ENCODE peak calls at places on chromosomes 13 and 19, in five cellular contexts. R is GM13977, X is lung, S is A673, K is fibroblast of villous mesenchyme. V is an unnamed sample.

GRCh38 chr13:84037937-84038464 is 155.7 kb upstream of the SLITRK1 start:
- DNase-seq in K (no peak), R (no peak), S (peak), X (no peak), V (no peak)

GRCh38 chr13:73449258-73449657 is 390.5 kb downstream of the KLF5 start:
- DNase-seq in S (no peak), K (no peak), X (no peak), R (no peak), V (no peak)

GRCh38 chr13:71320452-71320851 is 546.6 kb downstream of the DACH1 start:
- DNase-seq in S (peak), K (peak), X (no peak), R (peak), V (no peak)

GRCh38 chr13:110887955-110888333 is 26.9 kb downstream of the ANKRD10 start:
- DNase-seq in R (no peak), S (no peak), X (no peak), K (no peak), V (no peak)

GRCh38 chr19:32919365-32919764 is 49.8 kb upstream of the SLC7A9 start:
- DNase-seq in R (no peak), X (no peak), K (no peak), S (no peak), V (no peak)

GRCh38 chr19:7083076-7083956 is 13.8 kb downstream of the ZNF557 start:
- DNase-seq in S (no peak), K (peak), X (no peak), R (no peak), V (no peak)

GRCh38 chr19:44851427-44851826 is 5.3 kb downstream of the NECTIN2 start:
- DNase-seq in S (no peak), R (no peak), X (no peak), K (no peak), V (no peak)

GRCh38 chr19:3986260-3987041 is 1.2 kb upstream of the EEF2 start:
- DNase-seq in K (peak), R (peak), S (peak), X (peak), V (no peak)

GRCh38 chr13:74641586-74641985 is 507.4 kb upstream of the KLF12 start:
- DNase-seq in X (no peak), R (no peak), S (no peak), K (no peak), V (no peak)

GRCh38 chr13:44312898-44313551 is 60.6 kb upstream of the SERP2 start:
- DNase-seq in R (no peak), K (peak), S (no peak), X (no peak), V (no peak)

GRCh38 chr19:14368011-14368513 is 13.2 kb upstream of the ADGRE5 start:
- DNase-seq in S (no peak), X (no peak), R (peak), K (peak), V (no peak)

GRCh38 chr19:4064073-4064550 is 2.6 kb downstream of the ZBTB7A start:
- DNase-seq in S (no peak), K (no peak), X (no peak), R (no peak), V (no peak)

DNA sequence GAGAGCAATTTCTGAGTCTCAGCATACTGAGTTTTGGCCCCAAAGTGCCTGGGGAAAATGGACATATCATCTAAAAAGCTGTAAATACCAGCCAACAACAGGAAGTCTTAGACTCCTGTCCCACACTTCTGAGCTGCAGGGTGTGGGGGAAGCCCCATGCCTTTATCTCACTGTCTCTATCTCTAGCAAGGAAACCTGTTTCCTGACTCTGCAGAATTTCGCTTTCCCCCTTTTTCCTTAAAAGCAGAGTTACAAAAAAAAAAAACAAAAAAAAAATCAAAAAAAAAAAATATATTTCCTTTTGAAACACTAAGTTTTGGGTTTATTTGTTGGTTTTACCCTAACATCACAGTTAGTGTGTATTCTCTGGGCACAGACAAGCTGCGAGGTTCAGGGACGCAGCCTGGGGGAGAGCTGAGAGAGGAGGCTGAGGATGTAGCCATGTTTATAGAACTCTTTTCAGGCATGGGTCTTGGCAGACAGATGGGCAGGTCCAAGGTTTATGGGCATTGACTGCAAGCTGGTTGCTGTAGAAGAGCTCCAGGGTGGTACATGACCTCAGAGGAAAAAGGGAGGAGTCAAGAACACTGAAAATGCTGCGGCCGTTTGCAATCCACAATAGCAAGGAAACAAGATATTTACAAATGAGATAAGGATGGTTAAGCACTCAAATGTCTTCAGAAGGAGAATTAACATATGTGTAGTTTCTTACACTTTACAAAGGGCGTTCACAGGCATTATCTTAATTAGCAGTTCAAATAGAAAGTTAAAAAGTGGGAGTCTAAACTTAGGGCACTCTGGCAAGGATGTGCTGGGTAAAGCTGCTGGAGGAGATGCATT is 4.9 kb downstream of the MBNL2 start:
- DNase-seq in X (no peak), R (no peak), K (peak), S (peak), V (no peak)
- TF ChIP-seq CTCF in X (no peak), R (no peak), K (no peak), S (no peak), V (no peak)

DNA sequence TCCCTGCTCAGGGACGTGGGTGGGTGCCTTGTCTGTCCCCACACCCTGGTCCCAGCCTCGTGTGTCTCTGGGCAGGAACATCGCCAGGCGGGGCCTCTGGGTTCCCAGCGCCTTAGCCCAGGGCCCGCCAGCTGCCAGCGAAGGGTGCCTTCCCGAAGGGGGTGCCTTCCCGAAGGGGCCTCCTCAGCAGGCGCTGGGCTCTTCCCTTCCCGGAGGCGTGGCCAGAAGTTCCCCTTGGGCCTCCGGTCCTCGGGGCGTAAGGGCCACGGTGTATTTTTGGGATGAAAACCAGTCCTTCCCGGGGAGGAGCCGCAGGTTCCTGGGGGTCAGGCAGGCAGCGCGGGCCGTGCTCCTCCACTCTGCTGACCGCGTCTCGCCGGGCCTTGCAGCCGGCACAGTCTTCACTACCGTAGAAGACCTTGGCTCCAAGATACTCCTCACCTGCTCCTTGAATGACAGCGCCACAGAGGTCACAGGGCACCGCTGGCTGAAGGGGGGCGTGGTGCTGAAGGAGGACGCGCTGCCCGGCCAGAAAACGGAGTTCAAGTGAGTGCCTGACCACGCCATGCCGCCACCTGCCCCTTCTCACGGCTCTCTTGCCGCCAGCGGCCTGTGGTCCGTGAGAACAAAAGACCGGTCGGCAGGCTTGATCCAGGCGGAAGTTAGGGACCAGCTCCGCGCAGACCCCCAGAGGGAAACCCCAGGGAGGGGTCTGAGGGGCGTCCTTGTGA is 6.9 kb downstream of the BSG start:
- DNase-seq in S (no peak), K (no peak), X (no peak), R (no peak), V (no peak)
- TF ChIP-seq CTCF in S (no peak), K (no peak), X (no peak), R (no peak), V (no peak)

GRCh38 chr13:94236132-94236531 is 243.3 kb downstream of the DCT start:
- DNase-seq in S (no peak), K (no peak), X (no peak), R (no peak), V (no peak)

GRCh38 chr13:94233831-94234230 is 245.7 kb downstream of the DCT start:
- DNase-seq in K (no peak), R (no peak), S (no peak), X (no peak), V (no peak)

GRCh38 chr13:94233401-94233800 is 246.1 kb downstream of the DCT start:
- DNase-seq in K (peak), S (peak), X (no peak), R (no peak), V (peak)

GRCh38 chr13:94232956-94233355 is 246.5 kb downstream of the DCT start:
- DNase-seq in K (peak), S (no peak), X (no peak), R (no peak), V (no peak)

DNA sequence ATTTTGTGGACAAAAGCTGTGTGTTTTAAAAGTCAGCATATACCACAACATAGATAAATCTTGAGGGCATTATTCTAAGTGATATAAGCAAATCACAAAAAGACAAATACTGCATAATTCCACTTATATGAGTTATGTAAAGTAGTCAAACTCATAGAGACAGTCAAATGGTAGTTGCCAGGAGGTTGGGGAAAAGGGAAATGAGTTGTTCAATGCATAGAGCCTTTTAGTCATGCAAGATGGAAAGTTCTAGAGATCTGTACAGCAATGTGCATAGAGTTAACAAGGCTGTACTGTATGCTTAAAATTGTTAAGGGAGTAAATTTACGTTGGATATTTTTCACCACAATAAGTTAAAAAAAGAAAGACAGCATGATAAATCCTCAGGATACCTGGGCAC is 244.7 kb downstream of the DCT start:
- DNase-seq in R (no peak), X (no peak), K (no peak), S (no peak), V (no peak)
- TF ChIP-seq CTCF in R (no peak), X (no peak), K (no peak), S (no peak), V (no peak)

DNA sequence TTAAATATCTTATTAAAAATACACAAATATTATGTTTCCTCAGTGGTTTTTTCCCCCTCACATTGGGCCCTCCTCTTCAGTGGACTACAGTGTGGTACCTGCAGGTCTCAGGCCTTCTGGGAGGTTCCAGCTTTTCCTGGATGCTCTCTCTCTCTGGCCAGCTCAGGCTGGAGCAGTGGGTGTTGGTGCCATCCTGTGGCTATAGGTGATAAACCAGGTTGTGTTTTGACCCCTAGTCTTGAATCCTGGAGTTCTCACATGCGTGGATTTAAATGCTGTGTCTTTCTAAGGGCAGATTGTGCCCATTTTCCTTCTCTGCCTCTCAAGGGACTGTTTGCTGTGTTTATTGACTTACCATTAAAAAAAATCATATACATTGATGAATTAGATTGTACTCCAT is 41.2 kb upstream of the ZNF527 start:
- DNase-seq in S (no peak), X (no peak), K (no peak), R (no peak), V (no peak)
- TF ChIP-seq CTCF in S (peak), X (no peak), K (peak), R (peak), V (peak)

GRCh38 chr13:21243843-21244184 is 67.4 kb downstream of the MRPL57 start:
- DNase-seq in X (no peak), K (no peak), R (no peak), S (no peak), V (no peak)
- TF ChIP-seq CTCF in X (no peak), K (no peak), R (no peak), S (no peak), V (no peak)

GRCh38 chr13:112979406-112979902 is 10.4 kb downstream of the MCF2L start:
- DNase-seq in X (no peak), R (no peak), S (no peak), K (no peak), V (no peak)
- TF ChIP-seq CTCF in X (no peak), R (no peak), S (no peak), K (no peak), V (no peak)

DNA sequence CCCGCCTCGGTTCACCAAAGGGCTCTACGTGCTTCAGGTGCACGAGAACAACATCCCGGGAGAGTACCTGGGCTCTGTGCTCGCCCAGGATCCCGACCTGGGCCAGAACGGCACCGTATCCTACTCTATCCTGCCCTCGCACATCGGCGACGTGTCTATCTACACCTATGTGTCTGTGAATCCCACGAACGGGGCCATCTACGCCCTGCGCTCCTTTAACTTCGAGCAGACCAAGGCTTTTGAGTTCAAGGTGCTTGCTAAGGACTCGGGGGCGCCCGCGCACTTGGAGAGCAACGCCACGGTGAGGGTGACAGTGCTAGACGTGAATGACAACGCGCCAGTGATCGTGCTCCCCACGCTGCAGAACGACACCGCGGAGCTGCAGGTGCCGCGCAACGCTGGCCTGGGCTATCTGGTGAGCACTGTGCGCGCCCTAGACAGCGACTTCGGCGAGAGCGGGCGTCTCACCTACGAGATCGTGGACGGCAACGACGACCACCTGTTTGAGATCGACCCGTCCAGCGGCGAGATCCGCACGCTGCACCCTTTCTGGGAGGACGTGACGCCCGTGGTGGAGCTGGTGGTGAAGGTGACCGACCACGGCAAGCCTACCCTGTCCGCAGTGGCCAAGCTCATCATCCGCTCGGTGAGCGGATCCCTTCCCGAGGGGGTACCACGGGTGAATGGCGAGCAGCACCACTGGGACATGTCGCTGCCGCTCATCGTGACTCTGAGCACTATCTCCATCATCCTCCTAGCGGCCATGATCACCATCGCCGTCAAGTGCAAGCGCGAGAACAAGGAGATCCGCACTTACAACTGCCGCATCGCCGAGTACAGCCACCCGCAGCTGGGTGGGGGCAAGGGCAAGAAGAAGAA is 2.6 kb downstream of the PCDH17 start:
- DNase-seq in R (no peak), S (no peak), X (no peak), K (no peak), V (no peak)
- TF ChIP-seq CTCF in R (no peak), S (no peak), X (no peak), K (no peak), V (peak)

GRCh38 chr13:28355822-28356371 is 139.0 kb downstream of the FLT1 start:
- DNase-seq in R (no peak), X (no peak), S (peak), K (peak), V (peak)

GRCh38 chr13:28356506-28357064 is 138.3 kb downstream of the FLT1 start:
- DNase-seq in K (peak), S (no peak), X (no peak), R (no peak), V (no peak)

GRCh38 chr13:28357247-28357825 is 137.6 kb downstream of the FLT1 start:
- DNase-seq in K (peak), X (no peak), R (no peak), S (no peak), V (no peak)

GRCh38 chr13:28357846-28358496 is 137.0 kb downstream of the FLT1 start:
- DNase-seq in S (no peak), X (no peak), R (no peak), K (peak), V (no peak)

GRCh38 chr13:28358673-28359072 is 136.3 kb downstream of the FLT1 start:
- DNase-seq in K (no peak), R (no peak), X (no peak), S (no peak), V (no peak)
- TF ChIP-seq CTCF in K (no peak), R (no peak), X (no peak), S (no peak), V (no peak)